ENCODE peak calls at places on chromosome 20, in eight cellular contexts. O, Q, P, W, T, L, N and D are unnamed samples. For H3K9me3 and H3K4me1, the result is how much of the 10 kb centered on the place peaks cover.

GRCh38 chr20:38073307-38074010 is 39.9 kb downstream of the RPRD1B start:
- DNase-seq in Q (peak), O (peak), W (peak), L (peak), T (no peak), P (no peak), N (peak), D (peak)

GRCh38 chr20:1769491-1769890 is 111.9 kb upstream of the SIRPG start:
- DNase-seq in L (no peak), N (no peak), Q (no peak), W (no peak), T (no peak), P (no peak), O (no peak), D (no peak)

GRCh38 chr20:25207149-25207959 is 11.8 kb downstream of the ENTPD6 start:
- DNase-seq in O (no peak), L (no peak), P (no peak), T (peak), Q (no peak), N (no peak), W (no peak), D (no peak)

GRCh38 chr20:2873010-2873746 is at the start of gene PTPRA:
- DNase-seq in W (peak), Q (peak), T (peak), N (peak), L (peak), P (peak), O (peak), D (peak)

GRCh38 chr20:61057313-61058171 is 194.5 kb upstream of the CDH4 start:
- DNase-seq in P (no peak), L (no peak), N (no peak), Q (no peak), T (no peak), W (peak), O (peak), D (no peak)

GRCh38 chr20:58927490-58928061 is 53.5 kb upstream of the NELFCD start:
- DNase-seq in W (no peak), L (no peak), Q (no peak), T (no peak), N (no peak), P (no peak), O (no peak), D (no peak)

GRCh38 chr20:57753332-57754164 is 43.7 kb upstream of the PMEPA1 start:
- DNase-seq in L (no peak), O (no peak), P (no peak), W (peak), Q (no peak), N (peak), T (no peak), D (no peak)

GRCh38 chr20:62122659-62123449 is 579 bp downstream of the LSM14B start:
- DNase-seq in W (peak), O (peak), T (peak), N (peak), Q (peak), P (no peak), L (peak), D (peak)

GRCh38 chr20:62774762-62775161 is 21.5 kb upstream of the MRGBP start:
- DNase-seq in W (no peak), O (no peak), P (no peak), Q (no peak), L (no peak), N (no peak), T (no peak), D (no peak)

GRCh38 chr20:34316191-34316814 is 13.1 kb upstream of the AHCY start:
- DNase-seq in N (no peak), L (no peak), Q (no peak), P (no peak), T (no peak), O (no peak), W (no peak), D (no peak)

GRCh38 chr20:56395166-56395565 is 2.7 kb downstream of the CSTF1 start:
- DNase-seq in T (no peak), O (no peak), P (no peak), N (no peak), W (no peak), Q (no peak), L (no peak), D (no peak)

GRCh38 chr20:25050082-25050481 is 7.9 kb downstream of the ACSS1 start:
- DNase-seq in L (no peak), W (no peak), T (no peak), Q (no peak), O (no peak), N (no peak), P (no peak), D (no peak)

GRCh38 chr20:58407201-58407873 is 18.3 kb downstream of the VAPB start:
- DNase-seq in L (no peak), O (no peak), N (no peak), Q (no peak), W (no peak), P (no peak), T (no peak), D (no peak)

GRCh38 chr20:13013411-13013810 is 4.6 kb downstream of the SPTLC3 start:
- DNase-seq in Q (no peak), P (no peak), N (no peak), T (no peak), L (no peak), O (no peak), W (no peak), D (no peak)

GRCh38 chr20:36035720-36036119 is 67.3 kb downstream of the CNBD2 start:
- DNase-seq in Q (no peak), P (no peak), N (no peak), L (no peak), T (no peak), W (no peak), O (no peak), D (no peak)

GRCh38 chr20:36031806-36032205 is 63.4 kb downstream of the CNBD2 start:
- DNase-seq in W (no peak), Q (no peak), O (no peak), T (no peak), P (no peak), N (no peak), L (no peak), D (no peak)

GRCh38 chr20:36034875-36035274 is 66.5 kb downstream of the CNBD2 start:
- DNase-seq in Q (no peak), O (no peak), N (no peak), W (no peak), L (no peak), P (no peak), T (no peak), D (no peak)

GRCh38 chr20:36028106-36028826 is 59.9 kb downstream of the CNBD2 start:
- DNase-seq in W (no peak), P (no peak), Q (no peak), O (no peak), T (no peak), N (no peak), L (no peak), D (no peak)

DNA sequence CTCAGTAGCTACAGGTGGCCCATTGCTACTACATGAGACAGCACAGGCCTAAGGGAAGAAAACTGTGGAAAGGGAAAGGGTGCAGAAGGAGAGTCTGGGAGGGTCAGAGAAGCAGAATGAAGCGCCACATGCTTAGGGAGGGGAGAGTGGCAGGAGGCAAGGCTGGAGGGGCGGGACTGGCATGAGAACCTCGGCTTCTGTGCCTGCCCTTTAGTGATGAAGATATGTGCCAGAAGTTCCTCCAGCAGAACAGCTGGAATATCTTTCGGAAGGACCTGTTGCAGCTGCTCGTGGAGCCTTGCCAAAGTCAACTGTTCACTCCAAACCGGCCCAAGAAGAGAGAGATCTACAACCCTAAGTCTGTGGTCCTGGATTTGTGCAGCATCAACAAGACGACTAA is 61.8 kb downstream of the CNBD2 start:
- DNase-seq in Q (no peak), N (peak), O (no peak), W (peak), P (no peak), L (no peak), T (no peak), D (no peak)
- H3K27ac ChIP-seq in Q (no peak), N (no peak), O (no peak), W (no peak), P (no peak), L (no peak), T (no peak), D (no peak)

GRCh38 chr20:30485331-30486102 is 771.9 kb upstream of the DEFB115 start:
- DNase-seq in P (no peak), T (no peak), Q (no peak), O (no peak), L (no peak), W (no peak), N (no peak), D (no peak)
- H3K9me3 ChIP-seq in P (under half), T (under half), Q (under half), O (under half), L (under half), W (under half), N (under half), D (under half)

GRCh38 chr20:10508060-10508459 is 73.0 kb downstream of the SLX4IP start:
- DNase-seq in O (no peak), L (peak), N (peak), P (no peak), Q (no peak), W (peak), T (no peak), D (peak)
- H3K4me1 ChIP-seq in O (half or more), L (half or more), N (under half), P (under half), Q (under half), W (under half), T (under half), D (under half)

GRCh38 chr20:50517817-50518154 is 7.6 kb downstream of the PTPN1 start:
- DNase-seq in N (no peak), Q (no peak), O (no peak), L (no peak), T (peak), P (no peak), W (no peak), D (no peak)
- H3K27ac ChIP-seq in N (no peak), Q (no peak), O (no peak), L (peak), T (peak), P (peak), W (no peak), D (peak)

DNA sequence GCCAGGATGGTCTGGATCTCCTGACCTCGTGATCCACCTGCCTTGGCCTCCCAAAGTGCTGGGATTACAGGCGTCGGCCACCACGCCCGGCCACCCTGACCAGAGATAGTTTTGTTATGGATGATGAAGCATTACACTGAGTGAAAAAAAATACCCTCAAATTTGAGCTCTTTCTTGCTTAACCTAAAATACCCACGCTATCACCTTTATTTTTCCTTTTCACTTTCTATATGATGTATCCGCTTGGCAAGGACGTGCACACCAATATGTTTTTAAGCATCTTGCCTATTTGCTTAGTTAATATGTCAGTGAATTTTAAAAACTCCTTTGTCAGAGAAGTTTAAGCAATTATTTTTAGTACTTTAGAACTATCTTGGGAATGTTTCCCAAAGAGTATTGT is 150.4 kb downstream of the INSM1 start:
- DNase-seq in T (no peak), Q (no peak), W (no peak), P (no peak), L (no peak), N (no peak), O (no peak), D (no peak)
- H3K9me3 ChIP-seq in T (under half), Q (under half), W (under half), P (under half), L (under half), N (under half), O (under half), D (under half)

GRCh38 chr20:36093025-36093803 is 61.3 kb upstream of the EPB41L1 start:
- DNase-seq in W (peak), N (peak), L (peak), T (peak), O (peak), P (peak), Q (peak), D (peak)
- H3K4me1 ChIP-seq in W (under half), N (under half), L (half or more), T (under half), O (under half), P (under half), Q (under half), D (under half)